ENCODE peak calls at places on chromosomes 5 and 9, in four cellular contexts. F, O, Z and E are unnamed samples.

GRCh38 chr9:27394154-27394825 is 97.3 kb upstream of the EQTN start:
- DNase-seq in F (no peak), O (no peak), Z (no peak), E (no peak)

GRCh38 chr5:65100846-65101678 is 332.3 kb downstream of the CWC27 start:
- DNase-seq in F (peak), O (no peak), Z (peak), E (peak)

GRCh38 chr9:37667706-37668672 is 17.2 kb downstream of the FRMPD1 start:
- DNase-seq in F (peak), O (no peak), Z (peak), E (no peak)

GRCh38 chr5:178732281-178732680 is 1.8 kb upstream of the ZNF354A start:
- DNase-seq in F (no peak), O (no peak), Z (no peak), E (no peak)

GRCh38 chr5:51227963-51228515 is 155.2 kb upstream of the ISL1 start:
- DNase-seq in F (no peak), O (no peak), Z (no peak), E (no peak)

GRCh38 chr9:11312976-11313375 is 700.2 kb upstream of the PTPRD start:
- DNase-seq in F (no peak), O (no peak), Z (no peak), E (no peak)

GRCh38 chr9:18489861-18490260 is 15.9 kb downstream of the ADAMTSL1 start:
- DNase-seq in F (no peak), O (no peak), Z (no peak), E (no peak)

GRCh38 chr9:109329274-109330258 is 8.7 kb upstream of the EPB41L4B start:
- DNase-seq in F (no peak), O (no peak), Z (peak), E (no peak)

GRCh38 chr5:1793301-1793740 is 6.3 kb downstream of the MRPL36 start:
- DNase-seq in F (no peak), O (no peak), Z (no peak), E (no peak)

GRCh38 chr5:135569755-135570452 is 8.9 kb downstream of the CXCL14 start:
- DNase-seq in F (peak), O (no peak), Z (peak), E (peak)

GRCh38 chr9:811101-811531 is 30.4 kb upstream of the DMRT1 start:
- DNase-seq in F (no peak), O (no peak), Z (no peak), E (no peak)

GRCh38 chr9:88947581-88948573 is 43.4 kb upstream of the S1PR3 start:
- DNase-seq in F (peak), O (no peak), Z (no peak), E (no peak)

GRCh38 chr5:33401482-33402390 is 39.0 kb upstream of the TARS1 start:
- DNase-seq in F (no peak), O (no peak), Z (no peak), E (no peak)

GRCh38 chr9:22383720-22384119 is 62.9 kb upstream of the DMRTA1 start:
- DNase-seq in F (no peak), O (no peak), Z (no peak), E (no peak)

GRCh38 chr5:169150108-169150507 is 150.8 kb downstream of the SLIT3 start:
- DNase-seq in F (no peak), O (no peak), Z (no peak), E (no peak)

GRCh38 chr5:79499640-79500273 is 14.2 kb downstream of the HOMER1 start:
- DNase-seq in F (no peak), O (no peak), Z (no peak), E (no peak)

GRCh38 chr5:65837139-65837538 is 89.2 kb upstream of the ERBIN start:
- DNase-seq in F (no peak), O (no peak), Z (no peak), E (no peak)

GRCh38 chr5:77632526-77633268 is 5.8 kb downstream of the OTP start:
- DNase-seq in F (peak), O (no peak), Z (no peak), E (no peak)

GRCh38 chr5:77629553-77630245 is 8.8 kb downstream of the OTP start:
- DNase-seq in F (peak), O (no peak), Z (no peak), E (no peak)

GRCh38 chr5:77631166-77631582 is 7.3 kb downstream of the OTP start:
- DNase-seq in F (no peak), O (peak), Z (no peak), E (no peak)

GRCh38 chr5:77628840-77629552 is 9.5 kb downstream of the OTP start:
- DNase-seq in F (peak), O (no peak), Z (no peak), E (no peak)

GRCh38 chr5:77630246-77631165 is 8.0 kb downstream of the OTP start:
- DNase-seq in F (peak), O (no peak), Z (peak), E (no peak)
- TF ChIP-seq EZH2 in F (peak), O (no peak), Z (peak), E (no peak)

GRCh38 chr5:6260846-6261245 is 117.5 kb downstream of the MED10 start:
- DNase-seq in F (no peak), O (no peak), Z (no peak), E (no peak)
- TF ChIP-seq BRCA1 in F (no peak), O (no peak), Z (no peak), E (no peak)

GRCh38 chr5:14557203-14557725 is 24.3 kb upstream of the OTULINL start:
- DNase-seq in F (no peak), O (no peak), Z (no peak), E (no peak)
- TF ChIP-seq EZH2 in F (no peak), O (no peak), Z (no peak), E (no peak)

GRCh38 chr5:152560508-152561137 is 155.5 kb upstream of the NMUR2 start:
- DNase-seq in F (peak), O (no peak), Z (peak), E (peak)
- TF ChIP-seq BRCA1 in F (no peak), O (no peak), Z (no peak), E (no peak)

GRCh38 chr5:88888799-88889164 is 5.8 kb upstream of the MEF2C start:
- DNase-seq in F (no peak), O (no peak), Z (no peak), E (no peak)

GRCh38 chr5:88886756-88887741 is 4.1 kb upstream of the MEF2C start:
- DNase-seq in F (no peak), O (no peak), Z (no peak), E (no peak)

GRCh38 chr5:88890070-88890781 is 7.2 kb upstream of the MEF2C start:
- DNase-seq in F (no peak), O (no peak), Z (no peak), E (no peak)

GRCh38 chr5:88888291-88888690 is 5.3 kb upstream of the MEF2C start:
- DNase-seq in F (no peak), O (no peak), Z (no peak), E (no peak)

GRCh38 chr5:88889165-88890069 is 6.4 kb upstream of the MEF2C start:
- DNase-seq in F (peak), O (no peak), Z (no peak), E (no peak)
- TF ChIP-seq EZH2 in F (peak), O (no peak), Z (no peak), E (no peak)

GRCh38 chr5:180718810-180719453 is 20.9 kb downstream of the OR2Y1 start:
- DNase-seq in F (no peak), O (no peak), Z (peak), E (peak)
- TF ChIP-seq BRCA1 in F (no peak), O (no peak), Z (no peak), E (no peak)

GRCh38 chr5:6448141-6448491 is 543 bp upstream of the UBE2QL1 start:
- DNase-seq in F (no peak), O (no peak), Z (no peak), E (no peak)

GRCh38 chr5:6447384-6448140 is 1.1 kb upstream of the UBE2QL1 start:
- DNase-seq in F (no peak), O (no peak), Z (no peak), E (no peak)

GRCh38 chr5:6450235-6450860 is 1.7 kb downstream of the UBE2QL1 start:
- DNase-seq in F (no peak), O (no peak), Z (no peak), E (no peak)

GRCh38 chr5:6449465-6450158 is 953 bp downstream of the UBE2QL1 start:
- DNase-seq in F (no peak), O (no peak), Z (no peak), E (no peak)

GRCh38 chr5:6448622-6449464 is at the start of gene UBE2QL1:
- DNase-seq in F (peak), O (no peak), Z (no peak), E (peak)
- TF ChIP-seq EZH2 in F (peak), O (no peak), Z (peak), E (no peak)

DNA sequence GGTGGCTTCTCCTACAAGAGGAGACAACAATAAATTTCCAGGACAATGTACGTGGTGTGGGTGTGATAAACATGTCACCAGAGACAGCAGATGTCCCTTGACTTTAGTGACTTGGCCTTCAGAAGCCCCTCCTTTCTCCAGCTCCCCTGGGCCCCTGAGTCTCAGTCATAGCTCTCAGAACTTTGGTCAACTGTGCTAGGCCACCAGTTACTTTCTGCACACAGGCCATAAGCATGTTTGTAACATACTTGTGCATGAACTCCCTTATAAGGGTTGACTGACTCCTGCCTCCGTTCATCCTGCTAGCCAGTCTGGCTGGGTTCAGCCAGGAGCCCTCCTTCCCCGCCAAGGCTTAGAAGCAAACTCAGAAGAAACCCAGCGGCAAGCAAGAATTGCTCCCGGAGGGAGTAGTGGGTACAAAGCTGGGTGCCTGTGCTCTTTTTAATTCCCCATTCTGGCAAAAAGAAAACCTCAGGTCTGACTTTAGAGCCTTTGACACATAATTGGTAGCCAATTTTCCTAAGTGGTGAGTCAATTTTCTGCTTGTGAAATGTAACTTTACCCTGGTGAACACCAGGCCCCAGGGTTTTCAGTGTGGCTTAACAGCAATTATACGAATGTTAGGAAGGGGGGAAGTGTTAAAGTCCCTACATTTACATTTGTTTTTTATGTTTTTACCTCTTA is 49.2 kb downstream of the EBF1 start:
- DNase-seq in F (no peak), O (no peak), Z (no peak), E (no peak)
- TF ChIP-seq BRCA1 in F (no peak), O (no peak), Z (no peak), E (no peak)

GRCh38 chr5:141363952-141364660 is at the start of gene PCDHGA5:
- DNase-seq in F (no peak), O (no peak), Z (no peak), E (no peak)

GRCh38 chr5:141362719-141363118 is 1.2 kb upstream of the PCDHGA5 start:
- DNase-seq in F (no peak), O (no peak), Z (no peak), E (no peak)

GRCh38 chr5:141369994-141370848 is at the start of gene PCDHGB3:
- DNase-seq in F (no peak), O (no peak), Z (no peak), E (peak)

GRCh38 chr5:141371572-141372475 is 1.8 kb downstream of the PCDHGB3 start:
- DNase-seq in F (no peak), O (no peak), Z (no peak), E (no peak)

GRCh38 chr5:141366016-141366896 is 2.3 kb downstream of the PCDHGA5 start:
- DNase-seq in F (no peak), O (no peak), Z (no peak), E (no peak)
- TF ChIP-seq EZH2 in F (no peak), O (no peak), Z (no peak), E (no peak)